ENCODE peak calls at places on chromosome 19, in seven cellular contexts. One of them, this sample, is unnamed.
A peak's percentile ranks its signal among the peaks of the same experiment; 100 is the strongest.

GRCh38 chr19:28351761-28352160 is 861.2 kb downstream of the UQCRFS1 start:
- DNase-seq in H9: no peak
- DNase-seq in mesendoderm: no peak
- DNase-seq in IMR-90: no peak
- DNase-seq in mesenchymal stem cell: no peak
- DNase-seq in trophoblast cell: no peak
- DNase-seq in H1: no peak
- DNase-seq in this sample: no peak

GRCh38 chr19:56142087-56142787 is 1.1 kb downstream of the ZNF444 start:
- DNase-seq in H9: no peak
- DNase-seq in mesendoderm: no peak
- DNase-seq in IMR-90: no peak
- DNase-seq in mesenchymal stem cell: no peak
- DNase-seq in trophoblast cell: peak; percentile 100
- DNase-seq in H1: no peak
- DNase-seq in this sample: no peak

GRCh38 chr19:48780684-48781391 is 25.5 kb downstream of the FGF21 start:
- DNase-seq in H9: no peak
- DNase-seq in mesendoderm: no peak
- DNase-seq in IMR-90: peak; percentile 58
- DNase-seq in mesenchymal stem cell: peak; percentile 92
- DNase-seq in trophoblast cell: peak; percentile 53
- DNase-seq in H1: no peak
- DNase-seq in this sample: no peak

GRCh38 chr19:42466521-42467436 is 24.0 kb upstream of the CXCL17 start:
- DNase-seq in H9: no peak
- DNase-seq in mesendoderm: no peak
- DNase-seq in IMR-90: no peak
- DNase-seq in mesenchymal stem cell: peak; percentile 7
- DNase-seq in trophoblast cell: no peak
- DNase-seq in H1: no peak
- DNase-seq in this sample: no peak

GRCh38 chr19:34309368-34310138 is 55.2 kb downstream of the GARRE1 start:
- DNase-seq in H9: no peak
- DNase-seq in mesendoderm: no peak
- DNase-seq in IMR-90: no peak
- DNase-seq in mesenchymal stem cell: no peak
- DNase-seq in trophoblast cell: no peak
- DNase-seq in H1: no peak
- DNase-seq in this sample: no peak

GRCh38 chr19:49514151-49514550 is 1.7 kb downstream of the FCGRT start:
- DNase-seq in H9: no peak
- DNase-seq in mesendoderm: no peak
- DNase-seq in IMR-90: no peak
- DNase-seq in mesenchymal stem cell: no peak
- DNase-seq in trophoblast cell: peak; percentile 55
- DNase-seq in H1: no peak
- DNase-seq in this sample: no peak

GRCh38 chr19:41641879-41642485 is 15.1 kb upstream of the CEACAM4 start:
- DNase-seq in H9: peak; percentile 65
- DNase-seq in mesendoderm: peak; percentile 46
- DNase-seq in IMR-90: peak; percentile 37
- DNase-seq in mesenchymal stem cell: peak; percentile 29
- DNase-seq in trophoblast cell: peak; percentile 79
- DNase-seq in H1: peak; percentile 75
- DNase-seq in this sample: peak; percentile 9

GRCh38 chr19:44204772-44205171 is 7.6 kb upstream of the ZNF227 start:
- DNase-seq in H9: no peak
- DNase-seq in mesendoderm: no peak
- DNase-seq in IMR-90: no peak
- DNase-seq in mesenchymal stem cell: no peak
- DNase-seq in trophoblast cell: no peak
- DNase-seq in H1: no peak
- DNase-seq in this sample: no peak

GRCh38 chr19:54136086-54136863 is 1.3 kb upstream of the CNOT3 start:
- DNase-seq in H9: no peak
- DNase-seq in mesendoderm: peak; percentile 54
- DNase-seq in IMR-90: peak; percentile 16
- DNase-seq in mesenchymal stem cell: no peak
- DNase-seq in trophoblast cell: peak; percentile 63
- DNase-seq in H1: no peak
- DNase-seq in this sample: no peak

GRCh38 chr19:1248454-1249297 is at the start of gene MIDN:
- DNase-seq in H9: peak; percentile 86
- DNase-seq in mesendoderm: peak; percentile 90
- DNase-seq in IMR-90: peak; percentile 86
- DNase-seq in mesenchymal stem cell: peak; percentile 94
- DNase-seq in trophoblast cell: peak; percentile 93
- DNase-seq in H1: peak; percentile 95
- DNase-seq in this sample: no peak

GRCh38 chr19:14150041-14150769 is 13.8 kb upstream of the ASF1B start:
- DNase-seq in H9: no peak
- DNase-seq in mesendoderm: no peak
- DNase-seq in IMR-90: no peak
- DNase-seq in mesenchymal stem cell: no peak
- DNase-seq in trophoblast cell: peak; percentile 28
- DNase-seq in H1: no peak
- DNase-seq in this sample: no peak

DNA sequence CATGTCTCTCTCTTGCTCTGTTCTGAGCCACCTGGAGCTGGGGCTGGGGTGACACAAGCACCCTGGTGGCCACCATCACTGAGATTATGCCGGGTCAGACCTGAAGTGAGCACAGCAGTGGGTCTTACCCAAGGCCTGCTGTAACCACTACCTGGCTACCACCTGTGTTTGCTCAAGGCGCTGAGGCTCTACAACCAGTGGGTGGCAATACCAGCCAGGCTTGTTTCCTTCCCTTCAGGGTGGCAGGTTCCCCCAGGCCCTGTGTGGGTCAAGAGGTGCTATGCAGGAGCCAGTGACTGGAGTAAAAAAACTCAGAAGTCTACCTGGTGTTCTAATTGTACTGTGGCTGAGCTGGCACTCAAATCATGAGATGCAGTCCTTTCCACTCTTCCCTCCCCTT is 8.0 kb upstream of the ZNF443 start:
- DNase-seq in H9: no peak
- DNase-seq in mesendoderm: no peak
- DNase-seq in IMR-90: no peak
- DNase-seq in mesenchymal stem cell: no peak
- DNase-seq in trophoblast cell: no peak
- DNase-seq in H1: no peak
- DNase-seq in this sample: no peak
- H2AK5ac ChIP-seq in H9: no peak overlapping the region
- H2AK5ac ChIP-seq in mesendoderm: no peak overlapping the region
- H2AK5ac ChIP-seq in IMR-90: no peak overlapping the region
- H2AK5ac ChIP-seq in mesenchymal stem cell: no peak overlapping the region
- H2AK5ac ChIP-seq in trophoblast cell: no peak overlapping the region
- H2AK5ac ChIP-seq in H1: no peak overlapping the region
- H2AK5ac ChIP-seq in this sample: no peak overlapping the region

DNA sequence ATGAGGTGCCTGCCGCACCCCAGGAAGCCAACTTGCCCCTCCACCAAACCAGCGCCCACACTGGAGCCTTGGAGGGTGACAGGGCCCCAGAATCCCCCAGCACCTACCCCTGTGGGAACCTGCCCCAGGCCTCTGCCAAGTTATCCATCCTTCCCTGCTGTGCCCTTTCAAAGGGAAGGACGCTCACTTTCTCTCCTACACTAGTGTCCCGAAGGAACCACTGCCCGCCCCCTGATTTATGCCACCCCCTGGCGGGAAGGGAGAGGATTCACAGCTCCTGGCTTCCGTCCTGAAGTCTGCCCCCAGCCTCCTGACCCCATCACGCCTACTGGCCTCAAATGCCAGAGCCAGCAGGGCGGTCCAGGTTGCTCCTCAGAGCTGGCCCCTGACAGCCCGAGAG is 1.4 kb downstream of the EVI5L start:
- DNase-seq in H9: peak; percentile 79
- DNase-seq in mesendoderm: peak; percentile 88
- DNase-seq in IMR-90: peak; percentile 34
- DNase-seq in mesenchymal stem cell: peak; percentile 68
- DNase-seq in trophoblast cell: peak; percentile 94
- DNase-seq in H1: peak; percentile 74
- DNase-seq in this sample: peak; percentile 38
- H2AK5ac ChIP-seq in H9: no peak overlapping the region
- H2AK5ac ChIP-seq in mesendoderm: no peak overlapping the region
- H2AK5ac ChIP-seq in IMR-90: peak overlapping the region; percentile 3
- H2AK5ac ChIP-seq in mesenchymal stem cell: no peak overlapping the region
- H2AK5ac ChIP-seq in trophoblast cell: no peak overlapping the region
- H2AK5ac ChIP-seq in H1: no peak overlapping the region
- H2AK5ac ChIP-seq in this sample: no peak overlapping the region

GRCh38 chr19:15436012-15436825 is 13.5 kb downstream of the WIZ start:
- DNase-seq in H9: peak; percentile 46
- DNase-seq in mesendoderm: no peak
- DNase-seq in IMR-90: no peak
- DNase-seq in mesenchymal stem cell: no peak
- DNase-seq in trophoblast cell: no peak
- DNase-seq in H1: no peak
- DNase-seq in this sample: no peak
- H2AK5ac ChIP-seq in H9: no peak overlapping the region
- H2AK5ac ChIP-seq in mesendoderm: no peak overlapping the region
- H2AK5ac ChIP-seq in IMR-90: no peak overlapping the region
- H2AK5ac ChIP-seq in mesenchymal stem cell: no peak overlapping the region
- H2AK5ac ChIP-seq in trophoblast cell: no peak overlapping the region
- H2AK5ac ChIP-seq in H1: no peak overlapping the region
- H2AK5ac ChIP-seq in this sample: no peak overlapping the region

GRCh38 chr19:10780368-10780767 is 55.6 kb downstream of the TMED1 start:
- DNase-seq in H9: no peak
- DNase-seq in mesendoderm: no peak
- DNase-seq in IMR-90: peak; percentile 54
- DNase-seq in mesenchymal stem cell: peak; percentile 93
- DNase-seq in trophoblast cell: peak; percentile 50
- DNase-seq in H1: no peak
- DNase-seq in this sample: no peak
- H2AK5ac ChIP-seq in H9: no peak overlapping the region
- H2AK5ac ChIP-seq in mesendoderm: no peak overlapping the region
- H2AK5ac ChIP-seq in IMR-90: no peak overlapping the region
- H2AK5ac ChIP-seq in mesenchymal stem cell: no peak overlapping the region
- H2AK5ac ChIP-seq in trophoblast cell: no peak overlapping the region
- H2AK5ac ChIP-seq in H1: no peak overlapping the region
- H2AK5ac ChIP-seq in this sample: no peak overlapping the region

GRCh38 chr19:32254128-32254527 is 91.3 kb upstream of the ZNF507 start:
- DNase-seq in H9: no peak
- DNase-seq in mesendoderm: no peak
- DNase-seq in IMR-90: no peak
- DNase-seq in mesenchymal stem cell: no peak
- DNase-seq in trophoblast cell: no peak
- DNase-seq in H1: no peak
- DNase-seq in this sample: no peak

GRCh38 chr19:32257326-32258073 is 87.9 kb upstream of the ZNF507 start:
- DNase-seq in H9: no peak
- DNase-seq in mesendoderm: no peak
- DNase-seq in IMR-90: no peak
- DNase-seq in mesenchymal stem cell: no peak
- DNase-seq in trophoblast cell: no peak
- DNase-seq in H1: peak; percentile 22
- DNase-seq in this sample: no peak

GRCh38 chr19:32258167-32258566 is 87.2 kb upstream of the ZNF507 start:
- DNase-seq in H9: no peak
- DNase-seq in mesendoderm: no peak
- DNase-seq in IMR-90: no peak
- DNase-seq in mesenchymal stem cell: no peak
- DNase-seq in trophoblast cell: no peak
- DNase-seq in H1: no peak
- DNase-seq in this sample: no peak

GRCh38 chr19:32255566-32256295 is 89.7 kb upstream of the ZNF507 start:
- DNase-seq in H9: no peak
- DNase-seq in mesendoderm: no peak
- DNase-seq in IMR-90: no peak
- DNase-seq in mesenchymal stem cell: no peak
- DNase-seq in trophoblast cell: no peak
- DNase-seq in H1: peak; percentile 35
- DNase-seq in this sample: no peak

GRCh38 chr19:32256341-32256975 is 89.0 kb upstream of the ZNF507 start:
- DNase-seq in H9: no peak
- DNase-seq in mesendoderm: no peak
- DNase-seq in IMR-90: no peak
- DNase-seq in mesenchymal stem cell: no peak
- DNase-seq in trophoblast cell: no peak
- DNase-seq in H1: no peak
- DNase-seq in this sample: no peak
- H2AK5ac ChIP-seq in H9: no peak overlapping the region
- H2AK5ac ChIP-seq in mesendoderm: no peak overlapping the region
- H2AK5ac ChIP-seq in IMR-90: no peak overlapping the region
- H2AK5ac ChIP-seq in mesenchymal stem cell: no peak overlapping the region
- H2AK5ac ChIP-seq in trophoblast cell: no peak overlapping the region
- H2AK5ac ChIP-seq in H1: no peak overlapping the region
- H2AK5ac ChIP-seq in this sample: no peak overlapping the region

DNA sequence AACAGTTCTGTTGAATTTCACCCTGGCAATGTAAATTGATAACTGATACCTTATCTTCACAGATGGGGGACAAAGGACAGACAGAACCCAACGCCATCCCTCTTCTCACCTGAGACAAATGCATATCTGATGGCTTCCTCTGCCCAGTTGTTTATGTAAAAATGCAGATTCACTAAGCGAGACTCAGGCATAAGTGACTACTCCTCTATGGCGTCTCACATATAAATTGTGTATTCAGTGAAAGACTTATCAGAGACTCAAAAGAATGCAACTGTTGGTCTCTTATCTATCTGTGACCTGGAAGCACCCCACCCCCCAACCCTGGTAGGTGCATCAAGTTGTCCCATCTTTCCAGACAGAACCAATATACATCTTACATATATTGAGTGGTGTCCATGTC is 13.3 kb upstream of the CALM3 start:
- DNase-seq in H9: no peak
- DNase-seq in mesendoderm: peak; percentile 96
- DNase-seq in IMR-90: no peak
- DNase-seq in mesenchymal stem cell: no peak
- DNase-seq in trophoblast cell: no peak
- DNase-seq in H1: no peak
- DNase-seq in this sample: no peak
- H2AK5ac ChIP-seq in H9: no peak overlapping the region
- H2AK5ac ChIP-seq in mesendoderm: no peak overlapping the region
- H2AK5ac ChIP-seq in IMR-90: no peak overlapping the region
- H2AK5ac ChIP-seq in mesenchymal stem cell: no peak overlapping the region
- H2AK5ac ChIP-seq in trophoblast cell: no peak overlapping the region
- H2AK5ac ChIP-seq in H1: no peak overlapping the region
- H2AK5ac ChIP-seq in this sample: no peak overlapping the region

GRCh38 chr19:16586477-16586871 is 14.3 kb upstream of the SLC35E1 start:
- DNase-seq in H9: no peak
- DNase-seq in mesendoderm: no peak
- DNase-seq in IMR-90: no peak
- DNase-seq in mesenchymal stem cell: no peak
- DNase-seq in trophoblast cell: no peak
- DNase-seq in H1: no peak
- DNase-seq in this sample: no peak
- H2AK5ac ChIP-seq in H9: no peak overlapping the region
- H2AK5ac ChIP-seq in mesendoderm: no peak overlapping the region
- H2AK5ac ChIP-seq in IMR-90: no peak overlapping the region
- H2AK5ac ChIP-seq in mesenchymal stem cell: no peak overlapping the region
- H2AK5ac ChIP-seq in trophoblast cell: no peak overlapping the region
- H2AK5ac ChIP-seq in H1: peak overlapping the region; percentile 94
- H2AK5ac ChIP-seq in this sample: no peak overlapping the region

GRCh38 chr19:52988506-52988905 is 25.2 kb upstream of the ERVV-1 start:
- DNase-seq in H9: no peak
- DNase-seq in mesendoderm: no peak
- DNase-seq in IMR-90: no peak
- DNase-seq in mesenchymal stem cell: no peak
- DNase-seq in trophoblast cell: no peak
- DNase-seq in H1: no peak
- DNase-seq in this sample: no peak
- H2AK5ac ChIP-seq in H9: no peak overlapping the region
- H2AK5ac ChIP-seq in mesendoderm: no peak overlapping the region
- H2AK5ac ChIP-seq in IMR-90: no peak overlapping the region
- H2AK5ac ChIP-seq in mesenchymal stem cell: no peak overlapping the region
- H2AK5ac ChIP-seq in trophoblast cell: no peak overlapping the region
- H2AK5ac ChIP-seq in H1: no peak overlapping the region
- H2AK5ac ChIP-seq in this sample: no peak overlapping the region

GRCh38 chr19:17780781-17781180 is 14.2 kb upstream of the B3GNT3 start:
- DNase-seq in H9: no peak
- DNase-seq in mesendoderm: no peak
- DNase-seq in IMR-90: no peak
- DNase-seq in mesenchymal stem cell: no peak
- DNase-seq in trophoblast cell: no peak
- DNase-seq in H1: no peak
- DNase-seq in this sample: no peak
- H2AK5ac ChIP-seq in H9: no peak overlapping the region
- H2AK5ac ChIP-seq in mesendoderm: no peak overlapping the region
- H2AK5ac ChIP-seq in IMR-90: no peak overlapping the region
- H2AK5ac ChIP-seq in mesenchymal stem cell: no peak overlapping the region
- H2AK5ac ChIP-seq in trophoblast cell: no peak overlapping the region
- H2AK5ac ChIP-seq in H1: peak overlapping the region; percentile 90
- H2AK5ac ChIP-seq in this sample: no peak overlapping the region

This sample was measured in neuronal stem cell.